ENCODE peak calls at places on chromosomes 13 and 19, in eight cellular contexts. One of them, this sample, is unnamed.

GRCh38 chr19:39365531-39365930 is 23.3 kb downstream of the SAMD4B start:
- DNase-seq in cardiac fibroblast: no peak
- DNase-seq in OCI-LY7: no peak
- DNase-seq in neural progenitor cell: no peak
- DNase-seq in CD8-positive, alpha-beta memory T cell: no peak
- DNase-seq in brain microvascular endothelial cell: no peak
- DNase-seq in Karpas-422: no peak
- DNase-seq in psoas muscle: no peak
- DNase-seq in this sample: no peak

GRCh38 chr19:14735915-14736314 is 42.4 kb downstream of the ADGRE2 start:
- DNase-seq in cardiac fibroblast: no peak
- DNase-seq in OCI-LY7: no peak
- DNase-seq in neural progenitor cell: no peak
- DNase-seq in CD8-positive, alpha-beta memory T cell: no peak
- DNase-seq in brain microvascular endothelial cell: no peak
- DNase-seq in Karpas-422: no peak
- DNase-seq in psoas muscle: no peak
- DNase-seq in this sample: no peak

GRCh38 chr13:77740931-77741586 is 43.6 kb downstream of the SLAIN1 start:
- DNase-seq in cardiac fibroblast: no peak
- DNase-seq in OCI-LY7: no peak
- DNase-seq in neural progenitor cell: no peak
- DNase-seq in CD8-positive, alpha-beta memory T cell: no peak
- DNase-seq in brain microvascular endothelial cell: no peak
- DNase-seq in Karpas-422: no peak
- DNase-seq in psoas muscle: no peak
- DNase-seq in this sample: no peak

GRCh38 chr13:97223711-97224461 is 1.8 kb downstream of the MBNL2 start:
- DNase-seq in cardiac fibroblast: peak
- DNase-seq in OCI-LY7: peak
- DNase-seq in neural progenitor cell: peak
- DNase-seq in CD8-positive, alpha-beta memory T cell: no peak
- DNase-seq in brain microvascular endothelial cell: peak
- DNase-seq in Karpas-422: peak
- DNase-seq in psoas muscle: no peak
- DNase-seq in this sample: peak

GRCh38 chr19:47107201-47107952 is 6.2 kb downstream of the ZC3H4 start:
- DNase-seq in cardiac fibroblast: no peak
- DNase-seq in OCI-LY7: no peak
- DNase-seq in neural progenitor cell: no peak
- DNase-seq in CD8-positive, alpha-beta memory T cell: no peak
- DNase-seq in brain microvascular endothelial cell: no peak
- DNase-seq in Karpas-422: no peak
- DNase-seq in psoas muscle: no peak
- DNase-seq in this sample: no peak

GRCh38 chr13:61880576-61881283 is 465.1 kb upstream of the PCDH20 start:
- DNase-seq in cardiac fibroblast: peak
- DNase-seq in OCI-LY7: peak
- DNase-seq in neural progenitor cell: peak
- DNase-seq in CD8-positive, alpha-beta memory T cell: no peak
- DNase-seq in brain microvascular endothelial cell: no peak
- DNase-seq in Karpas-422: peak
- DNase-seq in psoas muscle: no peak
- DNase-seq in this sample: peak

GRCh38 chr13:99314640-99315176 is 7.5 kb upstream of the GPR183 start:
- DNase-seq in cardiac fibroblast: peak
- DNase-seq in OCI-LY7: no peak
- DNase-seq in neural progenitor cell: no peak
- DNase-seq in CD8-positive, alpha-beta memory T cell: no peak
- DNase-seq in brain microvascular endothelial cell: peak
- DNase-seq in Karpas-422: no peak
- DNase-seq in psoas muscle: no peak
- DNase-seq in this sample: no peak

GRCh38 chr13:39676315-39676876 is 20.9 kb downstream of the COG6 start:
- DNase-seq in cardiac fibroblast: peak
- DNase-seq in OCI-LY7: peak
- DNase-seq in neural progenitor cell: peak
- DNase-seq in CD8-positive, alpha-beta memory T cell: no peak
- DNase-seq in brain microvascular endothelial cell: peak
- DNase-seq in Karpas-422: peak
- DNase-seq in psoas muscle: no peak
- DNase-seq in this sample: peak

GRCh38 chr19:11418518-11419506 is at the start of gene RGL3:
- DNase-seq in cardiac fibroblast: no peak
- DNase-seq in OCI-LY7: no peak
- DNase-seq in neural progenitor cell: peak
- DNase-seq in CD8-positive, alpha-beta memory T cell: no peak
- DNase-seq in brain microvascular endothelial cell: no peak
- DNase-seq in Karpas-422: no peak
- DNase-seq in psoas muscle: peak
- DNase-seq in this sample: no peak

GRCh38 chr13:40613192-40613818 is 53.1 kb downstream of the FOXO1 start:
- DNase-seq in cardiac fibroblast: no peak
- DNase-seq in OCI-LY7: peak
- DNase-seq in neural progenitor cell: no peak
- DNase-seq in CD8-positive, alpha-beta memory T cell: peak
- DNase-seq in brain microvascular endothelial cell: no peak
- DNase-seq in Karpas-422: peak
- DNase-seq in psoas muscle: no peak
- DNase-seq in this sample: peak

GRCh38 chr13:49927755-49928154 is 8.4 kb downstream of the SPRYD7 start:
- DNase-seq in cardiac fibroblast: peak
- DNase-seq in OCI-LY7: no peak
- DNase-seq in neural progenitor cell: no peak
- DNase-seq in CD8-positive, alpha-beta memory T cell: no peak
- DNase-seq in brain microvascular endothelial cell: peak
- DNase-seq in Karpas-422: no peak
- DNase-seq in psoas muscle: no peak
- DNase-seq in this sample: no peak

GRCh38 chr13:105920375-105920774 is 615.1 kb downstream of the EFNB2 start:
- DNase-seq in cardiac fibroblast: peak
- DNase-seq in OCI-LY7: no peak
- DNase-seq in neural progenitor cell: peak
- DNase-seq in CD8-positive, alpha-beta memory T cell: no peak
- DNase-seq in brain microvascular endothelial cell: peak
- DNase-seq in Karpas-422: no peak
- DNase-seq in psoas muscle: no peak
- DNase-seq in this sample: no peak

GRCh38 chr13:43021926-43022670 is 1.3 kb upstream of the DNAJC15 start:
- DNase-seq in cardiac fibroblast: peak
- DNase-seq in OCI-LY7: no peak
- DNase-seq in neural progenitor cell: no peak
- DNase-seq in CD8-positive, alpha-beta memory T cell: no peak
- DNase-seq in brain microvascular endothelial cell: no peak
- DNase-seq in Karpas-422: no peak
- DNase-seq in psoas muscle: no peak
- DNase-seq in this sample: no peak

GRCh38 chr13:92187378-92187989 is 789.1 kb downstream of the GPC5 start:
- DNase-seq in cardiac fibroblast: peak
- DNase-seq in OCI-LY7: peak
- DNase-seq in neural progenitor cell: peak
- DNase-seq in CD8-positive, alpha-beta memory T cell: no peak
- DNase-seq in brain microvascular endothelial cell: peak
- DNase-seq in Karpas-422: peak
- DNase-seq in psoas muscle: no peak
- DNase-seq in this sample: peak

GRCh38 chr19:17766543-17767131 is 15.4 kb downstream of the FCHO1 start:
- DNase-seq in cardiac fibroblast: peak
- DNase-seq in OCI-LY7: peak
- DNase-seq in neural progenitor cell: peak
- DNase-seq in CD8-positive, alpha-beta memory T cell: no peak
- DNase-seq in brain microvascular endothelial cell: peak
- DNase-seq in Karpas-422: peak
- DNase-seq in psoas muscle: peak
- DNase-seq in this sample: peak

GRCh38 chr13:48545608-48546007 is 12.7 kb upstream of the RCBTB2 start:
- DNase-seq in cardiac fibroblast: no peak
- DNase-seq in OCI-LY7: no peak
- DNase-seq in neural progenitor cell: no peak
- DNase-seq in CD8-positive, alpha-beta memory T cell: no peak
- DNase-seq in brain microvascular endothelial cell: no peak
- DNase-seq in Karpas-422: peak
- DNase-seq in psoas muscle: no peak
- DNase-seq in this sample: no peak

GRCh38 chr13:48536851-48537250 is 4.0 kb upstream of the RCBTB2 start:
- DNase-seq in cardiac fibroblast: no peak
- DNase-seq in OCI-LY7: no peak
- DNase-seq in neural progenitor cell: no peak
- DNase-seq in CD8-positive, alpha-beta memory T cell: no peak
- DNase-seq in brain microvascular endothelial cell: no peak
- DNase-seq in Karpas-422: no peak
- DNase-seq in psoas muscle: no peak
- DNase-seq in this sample: no peak

GRCh38 chr13:48539550-48539949 is 6.7 kb upstream of the RCBTB2 start:
- DNase-seq in cardiac fibroblast: peak
- DNase-seq in OCI-LY7: no peak
- DNase-seq in neural progenitor cell: no peak
- DNase-seq in CD8-positive, alpha-beta memory T cell: no peak
- DNase-seq in brain microvascular endothelial cell: no peak
- DNase-seq in Karpas-422: no peak
- DNase-seq in psoas muscle: peak
- DNase-seq in this sample: no peak

GRCh38 chr13:48542581-48543341 is 9.9 kb upstream of the RCBTB2 start:
- DNase-seq in cardiac fibroblast: peak
- DNase-seq in OCI-LY7: peak
- DNase-seq in neural progenitor cell: peak
- DNase-seq in CD8-positive, alpha-beta memory T cell: no peak
- DNase-seq in brain microvascular endothelial cell: peak
- DNase-seq in Karpas-422: peak
- DNase-seq in psoas muscle: peak
- DNase-seq in this sample: no peak

GRCh38 chr13:48542138-48542537 is 9.3 kb upstream of the RCBTB2 start:
- DNase-seq in cardiac fibroblast: no peak
- DNase-seq in OCI-LY7: no peak
- DNase-seq in neural progenitor cell: no peak
- DNase-seq in CD8-positive, alpha-beta memory T cell: no peak
- DNase-seq in brain microvascular endothelial cell: no peak
- DNase-seq in Karpas-422: no peak
- DNase-seq in psoas muscle: no peak
- DNase-seq in this sample: no peak
- H3K4me3 ChIP-seq in cardiac fibroblast: no peak
- H3K4me3 ChIP-seq in OCI-LY7: no peak
- H3K4me3 ChIP-seq in neural progenitor cell: no peak
- H3K4me3 ChIP-seq in CD8-positive, alpha-beta memory T cell: no peak
- H3K4me3 ChIP-seq in brain microvascular endothelial cell: no peak
- H3K4me3 ChIP-seq in Karpas-422: peak
- H3K4me3 ChIP-seq in psoas muscle: no peak
- H3K4me3 ChIP-seq in this sample: no peak

DNA sequence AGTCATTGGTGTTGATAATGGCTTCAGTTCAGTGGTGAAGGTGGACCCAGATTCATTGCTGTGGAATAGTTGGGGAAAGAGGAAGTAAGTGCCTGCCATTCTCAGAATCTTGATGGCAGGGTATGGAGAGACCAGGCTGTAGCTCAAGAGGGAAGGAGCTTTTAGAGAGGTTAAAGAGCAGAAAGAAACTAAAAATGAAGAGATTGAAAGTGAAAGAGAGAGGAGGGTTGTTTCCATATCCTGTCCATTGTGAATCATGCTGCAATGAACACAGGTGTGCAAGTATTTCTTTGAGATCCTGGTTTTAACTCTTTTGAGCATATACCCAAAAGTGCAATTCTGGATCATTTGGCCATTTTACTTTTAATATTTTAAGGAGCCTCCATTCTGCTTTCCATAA is 12.5 kb downstream of the GJB6 start:
- DNase-seq in cardiac fibroblast: no peak
- DNase-seq in OCI-LY7: no peak
- DNase-seq in neural progenitor cell: no peak
- DNase-seq in CD8-positive, alpha-beta memory T cell: no peak
- DNase-seq in brain microvascular endothelial cell: no peak
- DNase-seq in Karpas-422: no peak
- DNase-seq in psoas muscle: no peak
- DNase-seq in this sample: peak
- H3K4me3 ChIP-seq in cardiac fibroblast: no peak
- H3K4me3 ChIP-seq in OCI-LY7: no peak
- H3K4me3 ChIP-seq in neural progenitor cell: no peak
- H3K4me3 ChIP-seq in CD8-positive, alpha-beta memory T cell: no peak
- H3K4me3 ChIP-seq in brain microvascular endothelial cell: no peak
- H3K4me3 ChIP-seq in Karpas-422: no peak
- H3K4me3 ChIP-seq in psoas muscle: no peak
- H3K4me3 ChIP-seq in this sample: no peak

GRCh38 chr13:44470623-44471562 is 97.3 kb downstream of the SERP2 start:
- DNase-seq in cardiac fibroblast: peak
- DNase-seq in OCI-LY7: peak
- DNase-seq in neural progenitor cell: peak
- DNase-seq in CD8-positive, alpha-beta memory T cell: no peak
- DNase-seq in brain microvascular endothelial cell: no peak
- DNase-seq in Karpas-422: peak
- DNase-seq in psoas muscle: no peak
- DNase-seq in this sample: peak
- H3K4me3 ChIP-seq in cardiac fibroblast: no peak
- H3K4me3 ChIP-seq in OCI-LY7: no peak
- H3K4me3 ChIP-seq in neural progenitor cell: no peak
- H3K4me3 ChIP-seq in CD8-positive, alpha-beta memory T cell: no peak
- H3K4me3 ChIP-seq in brain microvascular endothelial cell: no peak
- H3K4me3 ChIP-seq in Karpas-422: no peak
- H3K4me3 ChIP-seq in psoas muscle: no peak
- H3K4me3 ChIP-seq in this sample: no peak

GRCh38 chr19:38316477-38317067 is 825 bp upstream of the YIF1B start:
- DNase-seq in cardiac fibroblast: no peak
- DNase-seq in OCI-LY7: no peak
- DNase-seq in neural progenitor cell: no peak
- DNase-seq in CD8-positive, alpha-beta memory T cell: no peak
- DNase-seq in brain microvascular endothelial cell: no peak
- DNase-seq in Karpas-422: no peak
- DNase-seq in psoas muscle: no peak
- DNase-seq in this sample: no peak

GRCh38 chr19:38318595-38319142 is 976 bp upstream of the KCNK6 start:
- DNase-seq in cardiac fibroblast: peak
- DNase-seq in OCI-LY7: no peak
- DNase-seq in neural progenitor cell: no peak
- DNase-seq in CD8-positive, alpha-beta memory T cell: no peak
- DNase-seq in brain microvascular endothelial cell: no peak
- DNase-seq in Karpas-422: no peak
- DNase-seq in psoas muscle: no peak
- DNase-seq in this sample: no peak

GRCh38 chr19:38319421-38320258 is at the start of gene KCNK6:
- DNase-seq in cardiac fibroblast: peak
- DNase-seq in OCI-LY7: peak
- DNase-seq in neural progenitor cell: peak
- DNase-seq in CD8-positive, alpha-beta memory T cell: peak
- DNase-seq in brain microvascular endothelial cell: no peak
- DNase-seq in Karpas-422: no peak
- DNase-seq in psoas muscle: peak
- DNase-seq in this sample: peak

GRCh38 chr19:38315657-38316476 is at the start of gene YIF1B:
- DNase-seq in cardiac fibroblast: peak
- DNase-seq in OCI-LY7: peak
- DNase-seq in neural progenitor cell: peak
- DNase-seq in CD8-positive, alpha-beta memory T cell: peak
- DNase-seq in brain microvascular endothelial cell: peak
- DNase-seq in Karpas-422: peak
- DNase-seq in psoas muscle: peak
- DNase-seq in this sample: peak

DNA sequence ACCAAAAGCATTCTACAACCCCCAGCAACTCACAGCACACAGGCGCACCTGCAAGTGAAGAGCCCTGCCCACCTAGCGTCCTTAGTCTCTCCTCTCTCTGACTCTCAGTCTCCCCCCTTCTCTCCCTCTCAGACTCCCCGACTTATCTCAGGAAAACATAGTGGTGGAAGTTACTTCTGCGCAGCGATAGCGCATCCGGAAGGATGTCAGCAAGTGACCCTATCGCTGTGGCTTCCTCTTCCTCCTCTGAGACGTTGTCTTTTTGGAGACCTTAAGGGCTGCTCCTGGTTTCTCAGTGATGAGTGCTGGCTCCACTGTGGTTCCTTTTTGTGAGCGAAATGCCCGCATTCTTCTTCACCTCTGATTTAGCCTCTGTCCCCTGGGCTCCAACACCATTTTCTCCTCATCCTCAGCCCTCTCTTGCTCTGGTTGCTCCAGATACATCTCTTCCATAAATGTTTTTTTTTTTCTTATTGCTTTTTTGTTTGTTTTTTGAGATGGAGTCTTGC is 1.4 kb upstream of the YIF1B start:
- DNase-seq in cardiac fibroblast: no peak
- DNase-seq in OCI-LY7: no peak
- DNase-seq in neural progenitor cell: no peak
- DNase-seq in CD8-positive, alpha-beta memory T cell: no peak
- DNase-seq in brain microvascular endothelial cell: no peak
- DNase-seq in Karpas-422: no peak
- DNase-seq in psoas muscle: no peak
- DNase-seq in this sample: peak
- H3K4me3 ChIP-seq in cardiac fibroblast: no peak
- H3K4me3 ChIP-seq in OCI-LY7: no peak
- H3K4me3 ChIP-seq in neural progenitor cell: no peak
- H3K4me3 ChIP-seq in CD8-positive, alpha-beta memory T cell: peak
- H3K4me3 ChIP-seq in brain microvascular endothelial cell: no peak
- H3K4me3 ChIP-seq in Karpas-422: no peak
- H3K4me3 ChIP-seq in psoas muscle: peak
- H3K4me3 ChIP-seq in this sample: peak

This sample was measured in GM12865.